ENCODE peak calls at places on chromosomes 2 and 18, in six cellular contexts. V, N, E, F, M and D are unnamed samples.

GRCh38 chr2:226759768-226760167 is 39.9 kb downstream of the IRS1 start:
- DNase-seq in N (no peak), F (no peak), M (no peak), E (no peak), V (no peak), D (no peak)

GRCh38 chr18:12883684-12884520 is at the start of gene PTPN2:
- DNase-seq in F (peak; percentile 84), E (peak; percentile 95), V (peak; percentile 87), M (peak; percentile 95), N (peak; percentile 85), D (peak; percentile 98)

GRCh38 chr2:12861344-12861942 is 144.7 kb downstream of the TRIB2 start:
- DNase-seq in F (no peak), E (no peak), M (no peak), N (no peak), V (no peak), D (no peak)

GRCh38 chr2:204705243-204705971 is 160.1 kb downstream of the PARD3B start:
- DNase-seq in N (no peak), V (peak; percentile 11), M (no peak), E (no peak), F (no peak), D (no peak)

GRCh38 chr2:207073791-207074678 is 91.7 kb downstream of the KLF7 start:
- DNase-seq in F (no peak), V (no peak), E (no peak), N (peak; percentile 28), M (no peak), D (peak; percentile 42)

GRCh38 chr2:207768891-207769596 is 662 bp downstream of the FZD5 start:
- DNase-seq in F (no peak), V (peak; percentile 28), N (peak; percentile 6), E (no peak), M (no peak), D (peak; percentile 64)

GRCh38 chr2:148967484-148967883 is 71.0 kb upstream of the LYPD6B start:
- DNase-seq in M (no peak), N (no peak), E (no peak), V (no peak), F (no peak), D (no peak)

GRCh38 chr2:72142743-72143440 is 4.8 kb downstream of the CYP26B1 start:
- DNase-seq in F (no peak), M (peak; percentile 73), E (peak; percentile 24), N (no peak), V (no peak), D (no peak)

GRCh38 chr2:182951948-182952663 is 85.7 kb upstream of the FRZB start:
- DNase-seq in V (no peak), N (no peak), E (no peak), F (peak; percentile 74), M (no peak), D (no peak)

GRCh38 chr2:75238670-75239330 is 39.5 kb upstream of the TACR1 start:
- DNase-seq in E (no peak), V (no peak), M (no peak), F (no peak), N (no peak), D (no peak)